ENCODE peak calls at places on chromosomes 13 and 19, in six cellular contexts. D, Z, U, F, Y and T are unnamed samples.

GRCh38 chr13:110179116-110179857 is 127.7 kb downstream of the COL4A1 start:
- DNase-seq in D (no peak), Z (no peak), U (no peak), F (no peak), Y (no peak), T (no peak)

GRCh38 chr13:49410477-49410876 is 33.4 kb downstream of the CAB39L start:
- DNase-seq in D (no peak), Z (no peak), U (no peak), F (no peak), Y (no peak), T (no peak)

GRCh38 chr19:17942582-17943283 is 9.9 kb downstream of the CCDC124 start:
- DNase-seq in D (no peak), Z (peak; percentile 69), U (no peak), F (peak; percentile 84), Y (no peak), T (no peak)

GRCh38 chr19:17124025-17124424 is 48.4 kb downstream of the MYO9B start:
- DNase-seq in D (no peak), Z (no peak), U (no peak), F (no peak), Y (no peak), T (no peak)

GRCh38 chr13:53069800-53070199 is 41.2 kb downstream of the OLFM4 start:
- DNase-seq in D (no peak), Z (no peak), U (no peak), F (no peak), Y (no peak), T (no peak)

GRCh38 chr13:44955421-44955820 is 33.9 kb downstream of the NUFIP1 start:
- DNase-seq in D (no peak), Z (no peak), U (no peak), F (no peak), Y (no peak), T (no peak)

GRCh38 chr13:49388256-49388655 is 55.6 kb downstream of the CAB39L start:
- DNase-seq in D (no peak), Z (no peak), U (no peak), F (no peak), Y (no peak), T (no peak)

GRCh38 chr13:91220872-91221271 is 126.6 kb upstream of the MIR17HG start:
- DNase-seq in D (no peak), Z (no peak), U (no peak), F (no peak), Y (no peak), T (no peak)

GRCh38 chr13:58960909-58961308 is 1202.8 kb downstream of the DIAPH3 start:
- DNase-seq in D (no peak), Z (no peak), U (no peak), F (no peak), Y (no peak), T (no peak)

GRCh38 chr13:84912720-84913119 is 886.5 kb downstream of the SLITRK6 start:
- DNase-seq in D (no peak), Z (no peak), U (no peak), F (no peak), Y (no peak), T (no peak)

GRCh38 chr13:84917252-84917878 is 881.9 kb downstream of the SLITRK6 start:
- DNase-seq in D (no peak), Z (no peak), U (no peak), F (no peak), Y (no peak), T (no peak)
- TF ChIP-seq CTCF in D (peak; percentile 30), Z (peak; percentile 76), U (no peak), F (peak; percentile 18), Y (peak; percentile 20), T (peak; percentile 28)

DNA sequence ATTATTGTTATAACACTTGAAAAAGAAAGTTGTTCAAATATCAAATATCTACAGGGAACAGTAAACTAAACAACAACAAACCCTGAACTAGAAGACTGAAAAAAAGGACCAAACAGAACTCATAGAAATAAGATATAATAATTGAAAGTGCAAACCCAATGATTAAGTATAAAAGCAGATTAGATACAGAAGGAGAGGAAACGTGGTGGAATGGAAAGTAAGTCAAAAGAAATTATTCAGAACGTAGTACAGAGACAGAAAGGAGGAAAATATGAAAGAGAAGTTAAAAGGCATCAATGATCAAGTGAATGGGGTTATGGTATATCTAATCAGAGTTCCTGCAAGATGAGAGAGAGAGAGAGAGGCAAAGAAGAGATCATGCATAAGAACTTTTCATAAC is 174.2 kb upstream of the DACH1 start:
- DNase-seq in D (no peak), Z (no peak), U (no peak), F (no peak), Y (no peak), T (no peak)
- H3K4me3 ChIP-seq in D (no peak overlapping the region), Z (no peak overlapping the region), U (no peak overlapping the region), F (no peak overlapping the region), Y (no peak overlapping the region), T (no peak overlapping the region)

GRCh38 chr19:33294058-33294798 is 8.1 kb downstream of the CEBPA start:
- DNase-seq in D (no peak), Z (no peak), U (no peak), F (no peak), Y (no peak), T (no peak)
- H3K27ac ChIP-seq in D (no peak overlapping the region), Z (no peak overlapping the region), U (no peak overlapping the region), F (peak overlapping the region; percentile 87), Y (no peak overlapping the region), T (no peak overlapping the region)

GRCh38 chr19:49570997-49571676 is 9.2 kb downstream of the NOSIP start:
- DNase-seq in D (no peak), Z (peak; percentile 76), U (no peak), F (no peak), Y (peak; percentile 52), T (no peak)
- TF ChIP-seq CTCF in D (peak; percentile 31), Z (peak; percentile 53), U (peak; percentile 10), F (no peak), Y (no peak), T (no peak)

GRCh38 chr13:36713842-36714241 is 40.0 kb downstream of the SERTM1 start:
- DNase-seq in D (no peak), Z (no peak), U (no peak), F (no peak), Y (no peak), T (no peak)

GRCh38 chr13:36715841-36716240 is 42.0 kb downstream of the SERTM1 start:
- DNase-seq in D (no peak), Z (no peak), U (no peak), F (no peak), Y (peak; percentile 61), T (no peak)

GRCh38 chr13:36712290-36712689 is 38.5 kb downstream of the SERTM1 start:
- DNase-seq in D (no peak), Z (no peak), U (no peak), F (no peak), Y (no peak), T (no peak)

GRCh38 chr13:36710396-36710795 is 36.6 kb downstream of the SERTM1 start:
- DNase-seq in D (no peak), Z (no peak), U (no peak), F (no peak), Y (no peak), T (no peak)

DNA sequence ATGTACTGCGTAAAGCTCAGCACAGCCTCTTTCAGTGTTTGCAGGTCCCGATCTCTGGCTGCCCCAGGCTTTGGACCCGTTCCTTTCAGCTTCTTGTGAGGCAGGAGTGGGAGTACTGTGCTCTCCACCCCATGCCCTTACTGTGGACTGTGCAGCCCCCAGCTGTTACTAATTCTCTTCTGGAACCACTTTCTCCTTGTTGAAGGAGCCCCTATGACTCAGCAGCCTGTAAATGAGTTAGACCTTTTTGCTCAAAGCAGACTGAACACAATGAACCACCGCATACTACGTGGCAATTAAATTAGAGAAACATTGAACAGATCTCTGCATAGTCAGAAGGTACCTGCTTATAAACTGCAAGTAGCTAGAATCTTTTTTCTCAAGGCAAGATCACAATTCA is 39.0 kb downstream of the SERTM1 start:
- DNase-seq in D (no peak), Z (no peak), U (peak; percentile 15), F (no peak), Y (peak; percentile 15), T (no peak)
- H3K4me3 ChIP-seq in D (no peak overlapping the region), Z (no peak overlapping the region), U (no peak overlapping the region), F (no peak overlapping the region), Y (no peak overlapping the region), T (no peak overlapping the region)

GRCh38 chr19:42469311-42470239 is 26.8 kb upstream of the CXCL17 start:
- DNase-seq in D (no peak), Z (no peak), U (no peak), F (no peak), Y (peak; percentile 29), T (no peak)
- H3K27ac ChIP-seq in D (no peak overlapping the region), Z (no peak overlapping the region), U (no peak overlapping the region), F (no peak overlapping the region), Y (no peak overlapping the region), T (no peak overlapping the region)

GRCh38 chr13:51584731-51585191 is 499 bp downstream of the WDFY2 start:
- DNase-seq in D (peak; percentile 23), Z (no peak), U (peak; percentile 33), F (peak; percentile 92), Y (peak; percentile 68), T (peak; percentile 66)
- TF ChIP-seq CTCF in D (no peak), Z (no peak), U (peak; percentile 11), F (no peak), Y (no peak), T (no peak)

GRCh38 chr19:1410136-1410786 is 2.9 kb downstream of the DAZAP1 start:
- DNase-seq in D (no peak), Z (no peak), U (peak; percentile 43), F (peak; percentile 78), Y (peak; percentile 69), T (no peak)

GRCh38 chr19:1410789-1411188 is 3.4 kb downstream of the DAZAP1 start:
- DNase-seq in D (no peak), Z (no peak), U (no peak), F (peak; percentile 34), Y (no peak), T (no peak)

GRCh38 chr19:1412995-1413889 is 5.9 kb downstream of the DAZAP1 start:
- DNase-seq in D (no peak), Z (no peak), U (no peak), F (peak; percentile 82), Y (no peak), T (no peak)

GRCh38 chr19:1412323-1412923 is 5.0 kb downstream of the DAZAP1 start:
- DNase-seq in D (no peak), Z (no peak), U (no peak), F (peak; percentile 75), Y (no peak), T (no peak)

DNA sequence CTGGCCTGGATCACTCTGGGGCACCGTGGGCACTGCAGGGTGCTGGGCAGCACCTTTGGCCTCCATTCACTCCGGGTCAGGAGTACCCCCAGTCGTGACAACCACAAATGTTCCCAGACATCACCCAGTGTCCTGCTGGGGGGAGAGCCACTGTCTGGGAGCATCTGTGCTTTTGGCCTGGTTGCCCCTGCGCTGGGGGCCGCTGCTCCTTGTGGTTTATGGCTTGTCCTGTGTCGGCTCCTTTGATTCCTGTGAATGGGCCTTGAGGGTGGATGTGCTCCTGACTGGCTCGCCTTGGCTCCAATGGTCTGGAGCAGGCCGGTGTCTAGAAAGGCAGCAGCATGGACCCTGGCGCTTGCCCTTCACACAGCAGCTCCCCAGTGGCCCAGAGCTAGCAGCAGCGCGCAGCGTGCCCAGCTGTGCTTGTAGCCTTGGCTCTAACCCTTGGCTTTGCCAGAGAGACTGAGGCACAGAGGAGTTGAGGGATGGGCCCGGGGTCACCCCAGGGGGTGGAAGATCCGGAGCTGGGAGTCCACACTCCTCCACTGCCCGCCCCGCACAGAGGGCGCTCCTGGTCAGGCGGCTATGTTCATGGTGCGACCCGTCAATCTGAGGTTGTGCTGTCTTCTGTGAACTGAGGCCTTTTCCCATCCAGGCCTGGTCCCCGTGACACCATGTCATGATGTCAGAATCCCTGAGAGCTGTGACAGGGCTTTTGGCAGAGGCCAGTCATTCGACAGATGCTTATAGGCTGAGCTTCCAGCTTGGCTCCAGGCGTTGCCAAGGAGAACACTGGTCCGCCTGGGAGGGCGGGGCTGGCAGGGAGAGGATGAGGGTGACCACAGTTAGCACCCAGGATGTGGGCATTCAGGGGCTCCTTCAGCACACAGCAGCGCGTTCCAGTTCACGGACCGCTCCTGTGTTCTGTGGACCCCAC is 4.1 kb downstream of the DAZAP1 start:
- DNase-seq in D (no peak), Z (no peak), U (peak; percentile 24), F (peak; percentile 78), Y (peak; percentile 83), T (peak; percentile 81)
- H3K4me3 ChIP-seq in D (no peak overlapping the region), Z (no peak overlapping the region), U (no peak overlapping the region), F (no peak overlapping the region), Y (no peak overlapping the region), T (peak overlapping the region; percentile 1)